ENCODE peak calls at places on chromosomes 7 and 10, in four cellular contexts. Q, N, G and C are unnamed samples.

GRCh38 chr7:101172005-101172853 is 6.9 kb upstream of the VGF start:
- DNase-seq in Q (no peak), G (peak), N (no peak), C (peak)

GRCh38 chr10:6476989-6477388 is 103.1 kb downstream of the PRKCQ start:
- DNase-seq in N (no peak), G (no peak), Q (no peak), C (no peak)

GRCh38 chr10:79386637-79387465 is 39.6 kb downstream of the PPIF start:
- DNase-seq in Q (no peak), G (no peak), N (peak), C (no peak)

GRCh38 chr10:33559105-33559504 is 224.6 kb upstream of the NRP1 start:
- DNase-seq in N (no peak), G (no peak), Q (no peak), C (no peak)

GRCh38 chr10:59175538-59176240 is 754 bp upstream of the PHYHIPL start:
- DNase-seq in N (no peak), Q (peak), G (peak), C (no peak)

GRCh38 chr7:82443801-82444219 is 233 bp upstream of the CACNA2D1 start:
- DNase-seq in N (no peak), G (peak), Q (peak), C (peak)

GRCh38 chr10:67036808-67037207 is 111.0 kb downstream of the LRRTM3 start:
- DNase-seq in N (no peak), Q (no peak), G (no peak), C (no peak)

GRCh38 chr10:7337431-7338171 is 73.2 kb downstream of the SFMBT2 start:
- DNase-seq in G (no peak), Q (no peak), N (no peak), C (no peak)

GRCh38 chr10:131806646-131807317 is 94.0 kb upstream of the PPP2R2D start:
- DNase-seq in N (no peak), G (no peak), Q (no peak), C (no peak)

GRCh38 chr7:112089551-112089950 is 116.6 kb downstream of the DOCK4 start:
- DNase-seq in Q (no peak), G (no peak), N (no peak), C (no peak)

GRCh38 chr10:105855791-105856190 is 1214.7 kb downstream of the SORCS3 start:
- DNase-seq in N (no peak), Q (no peak), G (no peak), C (no peak)

GRCh38 chr10:103915794-103916193 is 2.2 kb downstream of the STN1 start:
- DNase-seq in G (no peak), Q (no peak), N (peak), C (no peak)

GRCh38 chr10:116398224-116398623 is 29.4 kb upstream of the PNLIPRP3 start:
- DNase-seq in N (no peak), G (peak), Q (no peak), C (no peak)

GRCh38 chr7:91128574-91129348 is 135.5 kb upstream of the FZD1 start:
- DNase-seq in G (peak), N (no peak), Q (no peak), C (no peak)

GRCh38 chr10:126468467-126468866 is 80.2 kb upstream of the ADAM12 start:
- DNase-seq in N (no peak), Q (no peak), G (no peak), C (no peak)

GRCh38 chr7:111499027-111499426 is 63.3 kb downstream of the IMMP2L start:
- DNase-seq in Q (no peak), G (no peak), N (no peak), C (no peak)

GRCh38 chr7:22671177-22671879 is 55.7 kb upstream of the IL6 start:
- DNase-seq in N (no peak), Q (no peak), G (no peak), C (no peak)

GRCh38 chr10:123144697-123145541 is 3.0 kb upstream of the HMX2 start:
- DNase-seq in Q (no peak), G (peak), N (no peak), C (no peak)